ENCODE peak calls at places on chromosomes 6 and 20, in six cellular contexts. Z, Q, G, A, K and R are unnamed samples.

GRCh38 chr20:49747707-49748524 is 34.2 kb upstream of the B4GALT5 start:
- DNase-seq in Q (no peak), G (peak; percentile 68), Z (peak; percentile 30), A (peak; percentile 57), K (no peak), R (no peak)

GRCh38 chr6:126180585-126180984 is 159.3 kb upstream of the CENPW start:
- DNase-seq in Q (no peak), G (no peak), K (peak; percentile 25), Z (no peak), A (peak; percentile 52), R (no peak)

GRCh38 chr20:44326391-44327159 is 10.3 kb upstream of the R3HDML start:
- DNase-seq in G (peak; percentile 55), Q (no peak), K (no peak), A (no peak), Z (peak; percentile 52), R (peak; percentile 68)

GRCh38 chr6:37005061-37005810 is at the start of gene FGD2:
- DNase-seq in A (no peak), G (peak; percentile 54), K (no peak), Z (no peak), Q (no peak), R (no peak)

GRCh38 chr6:42118162-42119001 is 24.0 kb downstream of the C6orf132 start:
- DNase-seq in G (no peak), A (peak; percentile 83), Q (peak; percentile 48), K (no peak), Z (peak; percentile 68), R (no peak)

GRCh38 chr20:17628101-17628841 is 53.8 kb downstream of the RRBP1 start:
- DNase-seq in A (no peak), Q (no peak), K (no peak), G (no peak), Z (no peak), R (no peak)

GRCh38 chr6:30744054-30744805 is at the start of gene IER3:
- DNase-seq in G (peak; percentile 86), Z (no peak), K (no peak), A (peak; percentile 89), Q (no peak), R (no peak)

GRCh38 chr6:43120938-43121913 is 45.1 kb downstream of the PTK7 start:
- DNase-seq in A (no peak), G (no peak), K (no peak), Q (no peak), Z (no peak), R (no peak)

GRCh38 chr20:42721923-42722322 is 467.8 kb downstream of the PTPRT start:
- DNase-seq in Z (no peak), K (no peak), A (no peak), Q (no peak), G (no peak), R (no peak)

GRCh38 chr6:4632411-4632810 is 143.8 kb upstream of the CDYL start:
- DNase-seq in K (no peak), G (no peak), Z (no peak), Q (no peak), A (no peak), R (no peak)

GRCh38 chr20:7195704-7196103 is 428.2 kb downstream of the BMP2 start:
- DNase-seq in Q (no peak), G (no peak), K (no peak), Z (no peak), A (no peak), R (no peak)

GRCh38 chr6:77038801-77039200 is 424.5 kb downstream of the HTR1B start:
- DNase-seq in K (no peak), G (no peak), Z (no peak), A (no peak), Q (no peak), R (no peak)

GRCh38 chr6:163725008-163725941 is 310.8 kb downstream of the QKI start:
- DNase-seq in Z (peak; percentile 58), A (no peak), G (no peak), K (no peak), Q (no peak), R (no peak)

GRCh38 chr6:5132741-5133140 is 47.6 kb downstream of the PPP1R3G start:
- DNase-seq in Z (no peak), Q (no peak), K (peak; percentile 59), G (no peak), A (no peak), R (peak; percentile 9)

GRCh38 chr6:90151827-90152449 is 144.7 kb downstream of the BACH2 start:
- DNase-seq in A (no peak), Q (no peak), Z (no peak), G (no peak), K (no peak), R (no peak)

GRCh38 chr6:51049288-51049982 is 230.8 kb downstream of the TFAP2B start:
- DNase-seq in A (no peak), Z (no peak), K (no peak), G (no peak), Q (no peak), R (no peak)

GRCh38 chr20:38874460-38875169 is 51.6 kb upstream of the FAM83D start:
- DNase-seq in Q (no peak), G (no peak), Z (no peak), A (no peak), K (no peak), R (no peak)

GRCh38 chr6:95087394-95088097 is 489.8 kb upstream of the MANEA start:
- DNase-seq in K (no peak), Z (peak; percentile 34), G (no peak), Q (no peak), A (peak; percentile 1), R (no peak)

GRCh38 chr6:133854633-133855598 is 34.0 kb upstream of the TCF21 start:
- DNase-seq in Z (peak; percentile 24), K (no peak), A (peak; percentile 20), Q (no peak), G (no peak), R (peak; percentile 74)

GRCh38 chr20:61065853-61066252 is 186.2 kb upstream of the CDH4 start:
- DNase-seq in Z (no peak), A (no peak), Q (no peak), K (no peak), G (no peak), R (no peak)
- TF ChIP-seq CHD2 in Z (no peak), A (no peak), Q (no peak), K (no peak), G (no peak), R (no peak)

GRCh38 chr20:20568604-20569205 is 143.7 kb downstream of the RALGAPA2 start:
- DNase-seq in K (no peak), Z (peak; percentile 31), G (peak; percentile 5), Q (peak; percentile 18), A (peak; percentile 58), R (no peak)

GRCh38 chr20:20567712-20568111 is 144.7 kb downstream of the RALGAPA2 start:
- DNase-seq in A (no peak), K (no peak), G (no peak), Q (no peak), Z (no peak), R (no peak)

GRCh38 chr20:20564279-20564678 is 148.2 kb downstream of the RALGAPA2 start:
- DNase-seq in K (no peak), Q (no peak), Z (no peak), A (no peak), G (no peak), R (no peak)

GRCh38 chr20:20562507-20562906 is 149.9 kb downstream of the RALGAPA2 start:
- DNase-seq in A (no peak), K (no peak), G (no peak), Q (no peak), Z (no peak), R (no peak)

GRCh38 chr20:20566523-20566922 is 145.9 kb downstream of the RALGAPA2 start:
- DNase-seq in G (no peak), A (no peak), Z (no peak), K (no peak), Q (no peak), R (no peak)
- TF ChIP-seq CHD2 in G (no peak), A (no peak), Z (no peak), K (no peak), Q (no peak), R (no peak)

DNA sequence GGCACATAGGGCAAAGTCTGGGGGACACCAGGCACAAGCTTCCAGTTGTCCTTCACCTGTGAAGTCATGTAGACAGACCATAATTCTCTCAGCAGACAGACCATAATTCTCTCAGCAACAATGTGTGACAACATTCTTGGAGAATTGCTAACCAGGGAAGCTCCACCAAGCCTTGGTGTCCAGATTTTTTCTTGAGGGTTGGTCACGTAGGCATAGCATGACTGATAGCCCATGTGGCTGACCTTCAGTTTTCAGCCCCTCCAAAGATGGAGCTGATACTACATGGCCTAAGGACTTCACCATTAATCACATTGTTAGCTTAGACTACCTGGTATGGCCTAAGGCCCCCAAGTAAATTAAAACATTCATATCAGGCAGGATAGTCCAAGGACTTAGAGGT is 76.8 kb downstream of the CEP57L1 start:
- DNase-seq in Q (no peak), K (no peak), A (peak; percentile 24), G (no peak), Z (no peak), R (no peak)
- TF ChIP-seq CHD2 in Q (no peak), K (no peak), A (no peak), G (no peak), Z (no peak), R (no peak)

GRCh38 chr20:62080249-62080993 is 14.7 kb upstream of the TAF4 start:
- DNase-seq in Q (no peak), K (no peak), Z (no peak), A (no peak), G (no peak), R (no peak)
- TF ChIP-seq CHD2 in Q (no peak), K (no peak), Z (no peak), A (no peak), G (no peak), R (no peak)

DNA sequence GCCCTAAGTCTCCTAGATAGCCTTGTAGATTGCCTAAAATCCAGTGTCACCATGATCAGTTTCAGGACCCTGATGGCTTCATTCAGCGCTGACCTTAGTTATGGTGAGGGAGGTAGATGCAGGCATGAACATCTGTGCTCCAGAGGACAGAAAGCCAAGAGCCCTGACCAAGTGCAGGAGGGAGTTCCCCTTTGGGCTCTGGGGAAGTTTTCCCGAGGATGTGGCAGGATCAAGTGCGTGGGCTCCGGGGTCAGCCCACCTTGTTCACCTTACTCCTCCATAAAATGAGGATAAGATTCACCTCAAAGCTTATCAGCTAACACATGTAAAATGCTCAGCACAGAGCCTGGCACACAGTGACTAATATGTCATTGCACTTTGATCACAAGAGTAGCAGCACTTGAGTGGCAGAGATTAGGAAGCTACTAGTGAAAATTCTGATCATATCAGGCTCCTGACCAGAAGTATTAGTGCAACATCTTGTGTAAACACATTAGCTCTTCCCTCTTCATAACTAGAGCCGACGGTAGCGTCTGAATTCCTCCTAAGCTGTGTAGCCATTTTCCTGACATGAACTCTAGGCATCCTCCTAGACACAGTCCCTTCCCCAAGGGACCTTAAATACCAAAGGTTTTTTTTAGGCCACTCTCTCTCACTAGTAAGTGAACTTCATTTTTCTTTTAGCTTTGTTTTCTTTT is 125.2 kb downstream of the SULF2 start:
- DNase-seq in A (peak; percentile 87), G (peak; percentile 40), Q (no peak), K (no peak), Z (no peak), R (no peak)
- TF ChIP-seq CHD2 in A (no peak), G (no peak), Q (no peak), K (no peak), Z (no peak), R (no peak)